ENCODE peak calls at places on chromosomes 11 and 22, in eight cellular contexts. C, R, F, L, X, U, O and E are unnamed samples.

GRCh38 chr11:44943118-44943517 is 7.6 kb downstream of the TP53I11 start:
- DNase-seq in C (peak; percentile 83), R (no peak), F (peak; percentile 63), L (no peak), X (no peak), U (no peak), O (no peak), E (peak; percentile 83)

GRCh38 chr11:87966744-87967143 is 208.5 kb downstream of the RAB38 start:
- DNase-seq in C (no peak), R (no peak), F (no peak), L (no peak), X (no peak), U (no peak), O (no peak), E (no peak)

GRCh38 chr11:30196400-30197206 is 34.2 kb upstream of the FSHB start:
- DNase-seq in C (peak; percentile 62), R (peak; percentile 8), F (peak; percentile 33), L (peak; percentile 29), X (peak; percentile 53), U (peak; percentile 10), O (peak; percentile 6), E (peak; percentile 51)

GRCh38 chr22:46338636-46339035 is 3.1 kb downstream of the TRMU start:
- DNase-seq in C (no peak), R (no peak), F (no peak), L (no peak), X (no peak), U (no peak), O (no peak), E (no peak)

GRCh38 chr11:107050126-107050525 is 31.9 kb upstream of the GUCY1A2 start:
- DNase-seq in C (no peak), R (no peak), F (no peak), L (no peak), X (peak; percentile 39), U (no peak), O (peak; percentile 63), E (no peak)

GRCh38 chr11:129374993-129375721 is 491 bp upstream of the BARX2 start:
- DNase-seq in C (no peak), R (no peak), F (peak; percentile 19), L (no peak), X (no peak), U (no peak), O (no peak), E (no peak)

GRCh38 chr11:74541466-74541865 is 47.9 kb upstream of the LIPT2 start:
- DNase-seq in C (no peak), R (no peak), F (no peak), L (no peak), X (no peak), U (no peak), O (no peak), E (no peak)

GRCh38 chr11:76789443-76789719 is 6.2 kb downstream of the TSKU start:
- DNase-seq in C (no peak), R (no peak), F (no peak), L (no peak), X (no peak), U (no peak), O (no peak), E (no peak)

GRCh38 chr11:120289426-120289825 is 35.7 kb upstream of the TLCD5 start:
- DNase-seq in C (no peak), R (no peak), F (no peak), L (no peak), X (no peak), U (no peak), O (no peak), E (no peak)

GRCh38 chr11:9672288-9672916 is 8.5 kb downstream of the SWAP70 start:
- DNase-seq in C (no peak), R (no peak), F (no peak), L (no peak), X (no peak), U (no peak), O (no peak), E (no peak)